ENCODE peak calls at places on chromosomes 3 and 15, in ten cellular contexts. M is activated naive CD8-positive, alpha-beta T cell treated with anti-CD3 and anti-CD28 coated beads, Interleukin-2, amount 50 U/mL, for 24 hours; R is activated CD8-positive, alpha-beta memory T cell treated with anti-CD3 and anti-CD28 coated beads, Interleukin-2, amount 50 U/mL, for 4 hours; Z is LHCN-M2; P is T-helper 2 cell; O is fibroblast of pulmonary artery; E is activated T-cell treated with anti-CD3 and anti-CD28 coated beads for 1 hour; H is activated gamma-delta T cell treated with Interleukin-2 at 50 U/mL for 16 hours; B is NCI-H524; N is cardiac muscle cell. V is an unnamed sample.

GRCh38 chr3:148729656-148730055 is 32.0 kb downstream of the AGTR1 start:
- DNase-seq in N (no peak), H (no peak), O (no peak), M (no peak), B (no peak), P (no peak), Z (no peak), E (no peak), R (no peak), V (no peak)

GRCh38 chr3:71930056-71930991 is 145.4 kb upstream of the PROK2 start:
- DNase-seq in B (peak), E (no peak), M (no peak), Z (peak), H (no peak), P (no peak), O (peak), N (peak), R (no peak), V (peak)

GRCh38 chr3:100120693-100121092 is 6.4 kb upstream of the FILIP1L start:
- DNase-seq in M (no peak), E (no peak), O (no peak), H (no peak), R (no peak), P (no peak), N (no peak), Z (no peak), B (no peak), V (no peak)

GRCh38 chr3:50355829-50356552 is 3.3 kb downstream of the TMEM115 start:
- DNase-seq in H (no peak), N (no peak), P (no peak), B (no peak), O (no peak), R (no peak), E (no peak), M (no peak), Z (no peak), V (no peak)

GRCh38 chr3:31533169-31533870 is 595 bp downstream of the STT3B start:
- DNase-seq in P (peak), N (peak), H (peak), M (peak), R (peak), B (peak), Z (no peak), O (peak), E (peak), V (peak)

GRCh38 chr3:54393150-54393549 is 270.8 kb downstream of the CACNA2D3 start:
- DNase-seq in M (no peak), N (no peak), Z (no peak), E (no peak), B (no peak), R (no peak), H (no peak), P (no peak), O (no peak), V (no peak)

GRCh38 chr15:101641894-101642293 is 10.3 kb downstream of the TM2D3 start:
- DNase-seq in O (peak), N (peak), R (no peak), P (no peak), B (no peak), E (no peak), H (no peak), M (no peak), Z (no peak), V (no peak)

GRCh38 chr15:45150481-45150880 is 20.7 kb downstream of the DUOX1 start:
- DNase-seq in M (no peak), O (no peak), E (no peak), R (no peak), B (no peak), H (no peak), N (no peak), P (no peak), Z (no peak), V (no peak)

GRCh38 chr3:133037440-133037839 is 751 bp upstream of the TMEM108 start:
- DNase-seq in N (no peak), R (no peak), B (peak), P (no peak), Z (no peak), H (no peak), M (no peak), E (no peak), O (no peak), V (no peak)

GRCh38 chr15:31263751-31264533 is 62.7 kb upstream of the KLF13 start:
- DNase-seq in Z (no peak), B (peak), R (peak), P (peak), E (peak), O (no peak), H (peak), M (peak), N (no peak), V (no peak)

GRCh38 chr3:30493912-30494311 is 112.5 kb upstream of the TGFBR2 start:
- DNase-seq in R (no peak), Z (peak), H (no peak), M (no peak), O (peak), P (no peak), E (no peak), N (peak), B (no peak), V (no peak)

GRCh38 chr3:119240101-119240581 is 537 bp downstream of the B4GALT4 start:
- DNase-seq in R (no peak), N (peak), O (peak), H (no peak), Z (peak), M (peak), B (peak), E (no peak), P (no peak), V (peak)

GRCh38 chr15:31259562-31260252 is 66.9 kb upstream of the KLF13 start:
- DNase-seq in E (no peak), N (no peak), H (no peak), B (no peak), R (no peak), O (no peak), P (no peak), M (no peak), Z (no peak), V (no peak)

GRCh38 chr3:72487078-72487765 is 361.0 kb downstream of the SHQ1 start:
- DNase-seq in P (no peak), O (peak), B (no peak), H (no peak), Z (peak), N (peak), E (no peak), R (peak), M (peak), V (no peak)

GRCh38 chr3:110165753-110166152 is 828.4 kb upstream of the DPPA4 start:
- DNase-seq in P (no peak), O (no peak), H (no peak), N (peak), Z (no peak), E (no peak), R (no peak), B (no peak), M (no peak), V (no peak)

GRCh38 chr3:174125267-174125844 is 727.8 kb downstream of the NLGN1 start:
- DNase-seq in E (no peak), O (peak), R (no peak), N (peak), B (peak), M (no peak), P (no peak), Z (peak), H (no peak), V (peak)

GRCh38 chr15:41919954-41920538 is 26.2 kb upstream of the SPTBN5 start:
- DNase-seq in H (no peak), E (no peak), R (no peak), O (peak), N (peak), B (no peak), P (no peak), Z (peak), M (no peak), V (no peak)

GRCh38 chr15:63402498-63403253 is 21.0 kb upstream of the CA12 start:
- DNase-seq in H (no peak), P (no peak), Z (peak), R (no peak), N (peak), M (no peak), E (no peak), O (peak), B (peak), V (no peak)

GRCh38 chr3:42876401-42876800 is 722 bp upstream of the CYP8B1 start:
- DNase-seq in M (no peak), E (no peak), N (no peak), P (no peak), O (no peak), R (no peak), B (no peak), H (no peak), Z (no peak), V (no peak)

GRCh38 chr3:144770813-144771400 is 799.3 kb downstream of the DIPK2A start:
- DNase-seq in O (peak), B (peak), Z (peak), P (no peak), H (no peak), E (no peak), R (no peak), M (no peak), N (peak), V (no peak)

GRCh38 chr3:50372349-50372748 is 13.0 kb upstream of the TMEM115 start:
- DNase-seq in H (no peak), E (no peak), R (no peak), N (peak), B (peak), P (no peak), M (no peak), O (no peak), Z (no peak), V (no peak)

GRCh38 chr3:17742837-17743659 is 617 bp upstream of the TBC1D5 start:
- DNase-seq in Z (no peak), B (no peak), E (no peak), O (no peak), H (no peak), P (no peak), R (no peak), M (no peak), N (no peak), V (no peak)

V was measured in endothelial cell.